ENCODE peak calls at places on chromosomes 5 and 9, in five cellular contexts. H is suprapubic skin, C is heart left ventricle, R is thyroid gland, N is esophagus squamous epithelium. G is an unnamed sample.

GRCh38 chr9:136769710-136770191 is 5.4 kb upstream of the LCN15 start:
- DNase-seq in N (no peak), H (no peak), R (no peak), C (no peak), G (no peak)

GRCh38 chr9:92592537-92592936 is 56.7 kb upstream of the ECM2 start:
- DNase-seq in C (no peak), N (no peak), R (no peak), H (no peak), G (no peak)

GRCh38 chr9:108621991-108622390 is 233.8 kb downstream of the ACTL7B start:
- DNase-seq in R (no peak), C (no peak), H (no peak), N (no peak), G (no peak)

GRCh38 chr5:373710-374602 is 52.4 kb downstream of the AHRR start:
- DNase-seq in C (no peak), R (peak), H (peak), N (no peak), G (peak)

GRCh38 chr9:13139641-13140171 is 139.8 kb downstream of the MPDZ start:
- DNase-seq in H (no peak), N (no peak), C (no peak), R (peak), G (no peak)

GRCh38 chr5:140351609-140352334 is 5.4 kb upstream of the HBEGF start:
- DNase-seq in R (peak), N (no peak), H (no peak), C (peak), G (no peak)

GRCh38 chr9:116274293-116274692 is 120.7 kb downstream of the PAPPA start:
- DNase-seq in N (no peak), C (no peak), H (no peak), R (no peak), G (no peak)

GRCh38 chr5:160930361-160930760 is 78.3 kb upstream of the ATP10B start:
- DNase-seq in H (no peak), C (no peak), R (no peak), N (no peak), G (no peak)

GRCh38 chr9:28329323-28329722 is 756.0 kb upstream of the C9orf72 start:
- DNase-seq in R (no peak), N (no peak), H (no peak), C (no peak), G (no peak)

GRCh38 chr5:68214472-68215207 is 916 bp upstream of the PIK3R1 start:
- DNase-seq in N (no peak), R (peak), C (no peak), H (no peak), G (no peak)

GRCh38 chr9:122302541-122302940 is 37.9 kb downstream of the MRRF start:
- DNase-seq in H (no peak), R (no peak), N (no peak), C (no peak), G (no peak)

GRCh38 chr5:73693573-73694061 is 67.6 kb downstream of the ARHGEF28 start:
- DNase-seq in C (no peak), N (no peak), R (peak), H (no peak), G (no peak)

GRCh38 chr5:134877159-134877558 is 3.0 kb downstream of the TXNDC15 start:
- DNase-seq in R (no peak), N (no peak), H (no peak), C (no peak), G (no peak)

GRCh38 chr5:156824800-156825199 is 25.3 kb upstream of the PPP1R2B start:
- DNase-seq in R (peak), N (no peak), C (no peak), H (no peak), G (no peak)

GRCh38 chr9:94758844-94759243 is 32.3 kb downstream of the AOPEP start:
- DNase-seq in H (no peak), N (no peak), R (no peak), C (no peak), G (no peak)

GRCh38 chr5:127385936-127386335 is 95.3 kb downstream of the MEGF10 start:
- DNase-seq in H (no peak), N (no peak), R (no peak), C (no peak), G (no peak)
- H3K27ac ChIP-seq in H (no peak), N (no peak), R (no peak), C (no peak), G (no peak)

DNA sequence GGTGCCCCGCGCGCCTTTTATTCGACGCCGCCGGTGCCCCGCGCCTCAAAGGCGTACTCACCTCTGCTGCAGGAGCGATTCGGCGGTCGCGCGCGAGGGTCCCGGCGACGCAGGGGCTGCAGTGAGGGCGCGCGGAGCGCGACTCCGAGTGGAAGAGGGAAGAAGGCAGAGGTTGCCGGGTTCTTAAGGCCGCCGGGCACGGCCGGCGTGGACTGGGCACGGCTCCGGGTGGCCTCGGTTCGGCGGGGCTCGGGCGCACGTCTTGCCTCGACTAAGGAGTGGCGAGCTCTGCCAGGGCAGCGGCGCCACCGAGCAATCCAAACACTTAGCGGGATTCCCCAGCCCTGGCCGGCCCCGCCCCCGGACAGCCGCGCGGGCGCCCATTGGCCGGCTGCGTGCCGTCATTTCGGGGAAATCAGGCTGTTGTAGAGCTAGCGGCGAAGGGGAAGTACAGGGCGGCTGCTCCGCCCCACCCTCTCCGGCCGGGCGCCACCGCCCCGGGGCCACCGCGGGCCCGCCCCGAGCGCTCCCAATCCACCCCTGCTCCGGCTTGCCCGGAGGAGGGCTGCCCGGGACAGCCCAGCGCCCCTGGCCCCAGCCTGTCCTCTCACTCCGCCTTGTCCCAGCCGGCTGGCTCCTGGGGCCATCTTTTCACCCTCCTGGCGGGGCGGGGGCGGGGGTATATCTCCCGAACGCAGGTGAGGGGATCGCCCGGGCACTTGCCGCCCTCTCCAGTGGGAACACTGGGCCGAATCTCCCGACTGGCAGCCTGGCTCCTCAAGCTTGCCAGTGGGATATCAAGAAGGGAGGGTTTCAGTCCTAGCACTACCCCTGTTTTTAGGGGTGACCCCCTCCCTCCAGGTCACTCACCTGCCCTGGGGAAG is at the start of gene IRF1:
- DNase-seq in H (peak), C (peak), N (peak), R (peak), G (peak)
- TF ChIP-seq POLR2A in H (peak), C (peak), N (peak), R (peak), G (peak)

GRCh38 chr5:133637206-133637605 is 24.9 kb upstream of the FSTL4 start:
- DNase-seq in C (no peak), R (no peak), N (no peak), H (no peak), G (no peak)
- H3K4me3 ChIP-seq in C (no peak), R (no peak), N (no peak), H (no peak), G (no peak)

GRCh38 chr9:110142253-110142652 is 65.7 kb downstream of the C9orf152 start:
- DNase-seq in N (no peak), C (no peak), H (no peak), R (no peak), G (no peak)
- H3K27ac ChIP-seq in N (no peak), C (peak), H (no peak), R (peak), G (no peak)

GRCh38 chr9:123929870-123930831 is at the start of gene DENND1A:
- DNase-seq in N (peak), R (peak), H (peak), C (peak), G (peak)
- TF ChIP-seq POLR2A in N (peak), R (no peak), H (peak), C (no peak), G (no peak)

DNA sequence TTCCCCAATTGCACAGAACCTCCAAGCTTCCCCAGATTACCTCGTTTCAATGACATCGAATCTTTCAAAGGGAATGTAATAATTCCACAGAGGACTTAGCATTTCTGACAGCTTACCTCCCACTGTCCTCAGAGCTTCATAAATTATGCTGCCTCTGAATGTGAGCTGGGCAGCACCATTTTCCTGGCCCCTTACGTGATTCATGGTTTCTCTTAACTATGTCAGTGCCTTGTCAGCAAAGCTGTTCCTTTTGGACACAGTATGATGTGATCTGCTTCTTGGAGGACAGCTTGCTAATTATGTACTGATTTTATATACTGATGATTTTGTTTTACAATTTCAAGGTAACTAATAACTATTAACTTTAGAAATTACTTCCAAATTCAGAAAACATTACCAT is 27.7 kb upstream of the SSBP2 start:
- DNase-seq in N (no peak), H (no peak), R (no peak), C (no peak), G (no peak)
- H3K4me3 ChIP-seq in N (peak), H (peak), R (no peak), C (peak), G (peak)

GRCh38 chr5:144284036-144284435 is 113.4 kb downstream of the KCTD16 start:
- DNase-seq in N (no peak), R (no peak), C (no peak), H (no peak), G (no peak)

GRCh38 chr5:144281784-144282183 is 111.1 kb downstream of the KCTD16 start:
- DNase-seq in N (no peak), R (no peak), C (no peak), H (no peak), G (no peak)

GRCh38 chr5:144289277-144289676 is 118.6 kb downstream of the KCTD16 start:
- DNase-seq in N (no peak), C (no peak), R (no peak), H (no peak), G (no peak)

DNA sequence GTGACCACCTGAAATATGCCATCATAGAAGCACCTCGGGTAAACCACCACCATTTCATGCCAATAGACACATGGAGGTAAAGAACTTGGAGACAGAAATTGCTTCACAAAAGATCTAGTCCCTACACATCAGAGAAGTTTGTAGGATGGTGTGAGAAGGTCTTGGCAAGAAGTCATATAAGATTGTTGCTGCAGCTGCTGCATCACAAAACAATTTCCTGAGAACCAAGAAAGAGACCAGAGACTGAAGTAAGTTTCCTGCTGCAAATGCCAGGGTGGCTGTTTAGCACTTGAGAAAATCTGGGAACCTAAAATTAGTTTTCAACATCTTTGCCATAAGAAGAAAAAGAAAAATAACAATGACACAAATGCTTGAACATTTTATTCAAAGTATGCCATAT is 114.3 kb downstream of the KCTD16 start:
- DNase-seq in H (no peak), C (no peak), R (no peak), N (no peak), G (no peak)
- H3K27ac ChIP-seq in H (no peak), C (no peak), R (no peak), N (no peak), G (no peak)

GRCh38 chr5:181235689-181236366 is 7.9 kb downstream of the RACK1 start:
- DNase-seq in C (no peak), N (no peak), R (no peak), H (no peak), G (no peak)
- TF ChIP-seq POLR2A in C (no peak), N (no peak), R (no peak), H (no peak), G (no peak)

GRCh38 chr9:36363448-36363847 is 36.6 kb downstream of the RNF38 start:
- DNase-seq in R (no peak), C (no peak), H (no peak), N (no peak), G (no peak)
- H3K4me3 ChIP-seq in R (no peak), C (no peak), H (no peak), N (no peak), G (no peak)